ENCODE peak calls at places on chromosomes 16 and 17, in eight cellular contexts. P is NCI-H2171 treated with DMSO at 0.1 percent for 48 hours; O is NCI-H1092 treated with DMSO at 0.1 percent for 48 hours; K is stimulated activated CD4-positive, alpha-beta T cell treated with anti-CD3 and anti-CD28 coated beads, Interleukin-15, amount 100 ng/mL, for 24 hours; T is cerebellar nuclear complex; I is endothelial cell; M is amygdala; F is suprapubic skin. H is an unnamed sample.

GRCh38 chr17:43949777-43950176 is 4.0 kb downstream of the PYY start:
- DNase-seq in P (no peak), O (no peak), K (no peak), T (no peak), I (no peak), M (no peak), F (no peak), H (no peak)

GRCh38 chr17:44916781-44917241 is 1.5 kb upstream of the GFAP start:
- DNase-seq in P (no peak), O (peak), K (no peak), T (peak), I (no peak), M (peak), F (peak), H (peak)

GRCh38 chr16:58042001-58042885 is 16.7 kb downstream of the MMP15 start:
- DNase-seq in P (no peak), O (no peak), K (no peak), T (no peak), I (no peak), M (no peak), F (no peak), H (no peak)

GRCh38 chr16:13885700-13886099 is 34.3 kb upstream of the ERCC4 start:
- DNase-seq in P (no peak), O (no peak), K (no peak), T (no peak), I (no peak), M (no peak), F (no peak), H (no peak)

GRCh38 chr17:1909985-1910384 is 80.2 kb downstream of the RPA1 start:
- DNase-seq in P (no peak), O (no peak), K (no peak), T (no peak), I (no peak), M (no peak), F (no peak), H (no peak)

GRCh38 chr17:19242926-19243325 is 5.8 kb downstream of the EPN2 start:
- DNase-seq in P (peak), O (no peak), K (no peak), T (no peak), I (no peak), M (no peak), F (peak), H (no peak)

GRCh38 chr16:25109643-25110042 is 1.9 kb upstream of the LCMT1 start:
- DNase-seq in P (no peak), O (no peak), K (no peak), T (no peak), I (no peak), M (no peak), F (no peak), H (no peak)

GRCh38 chr16:82203198-82203597 is 33.2 kb upstream of the MPHOSPH6 start:
- DNase-seq in P (no peak), O (no peak), K (no peak), T (no peak), I (no peak), M (no peak), F (no peak), H (no peak)

GRCh38 chr16:56634715-56635440 is 2.4 kb downstream of the MT1M start:
- DNase-seq in P (no peak), O (no peak), K (no peak), T (no peak), I (no peak), M (no peak), F (no peak), H (no peak)

GRCh38 chr16:1871974-1872635 is at the start of gene MEIOB:
- DNase-seq in P (no peak), O (peak), K (peak), T (no peak), I (peak), M (no peak), F (peak), H (no peak)

GRCh38 chr16:86513471-86514277 is 3.3 kb downstream of the FOXF1 start:
- DNase-seq in P (no peak), O (no peak), K (no peak), T (no peak), I (no peak), M (no peak), F (no peak), H (no peak)

GRCh38 chr17:19728114-19728495 is 11.7 kb upstream of the SLC47A2 start:
- DNase-seq in P (peak), O (peak), K (no peak), T (peak), I (no peak), M (peak), F (peak), H (peak)

GRCh38 chr16:2963074-2963610 is 933 bp upstream of the KREMEN2 start:
- DNase-seq in P (no peak), O (no peak), K (peak), T (no peak), I (no peak), M (no peak), F (peak), H (no peak)

GRCh38 chr16:51164167-51164566 is 13.1 kb upstream of the SALL1 start:
- DNase-seq in P (no peak), O (no peak), K (no peak), T (no peak), I (no peak), M (no peak), F (no peak), H (no peak)

GRCh38 chr16:85924675-85925074 is 25.7 kb downstream of the IRF8 start:
- DNase-seq in P (no peak), O (no peak), K (peak), T (no peak), I (no peak), M (no peak), F (no peak), H (no peak)

GRCh38 chr17:41020346-41020745 is 6.7 kb downstream of the KRTAP1-5 start:
- DNase-seq in P (no peak), O (no peak), K (no peak), T (no peak), I (no peak), M (no peak), F (no peak), H (no peak)

GRCh38 chr17:58006563-58006923 is 503 bp downstream of the SRSF1 start:
- DNase-seq in P (peak), O (peak), K (peak), T (no peak), I (peak), M (peak), F (peak), H (no peak)

GRCh38 chr16:10931977-10932632 is 10.2 kb downstream of the DEXI start:
- DNase-seq in P (no peak), O (no peak), K (no peak), T (no peak), I (no peak), M (no peak), F (no peak), H (no peak)

GRCh38 chr16:82792704-82793103 is 165.9 kb downstream of the CDH13 start:
- DNase-seq in P (no peak), O (peak), K (no peak), T (no peak), I (no peak), M (no peak), F (no peak), H (no peak)

GRCh38 chr17:72422505-72423285 is 301.9 kb downstream of the SOX9 start:
- DNase-seq in P (peak), O (no peak), K (peak), T (no peak), I (no peak), M (no peak), F (peak), H (no peak)

GRCh38 chr16:24673155-24673554 is 56.3 kb upstream of the TNRC6A start:
- DNase-seq in P (no peak), O (no peak), K (no peak), T (no peak), I (no peak), M (no peak), F (no peak), H (no peak)

H was measured in C1 segment of cervical spinal cord.